ENCODE peak calls at places on chromosomes 4 and X, in six cellular contexts. E is pancreas, I is psoas muscle, B is IMR-90, P is left lung, L is uterus. C is an unnamed sample.

GRCh38 chr4:94307231-94307840 is 35.3 kb downstream of the HPGDS start:
- DNase-seq in L (no peak), B (no peak), E (no peak), I (no peak), P (no peak), C (no peak)

GRCh38 chrX:103477496-103477895 is 41.8 kb downstream of the RAB40A start:
- DNase-seq in L (no peak), E (no peak), I (no peak), B (peak; percentile 42), P (no peak), C (no peak)

GRCh38 chr4:181517521-181517920 is 725.7 kb upstream of the TENM3 start:
- DNase-seq in P (no peak), B (peak; percentile 4), L (no peak), E (no peak), I (no peak), C (no peak)

GRCh38 chrX:96685205-96686099 is 810 bp downstream of the DIAPH2 start:
- DNase-seq in B (peak; percentile 55), E (peak; percentile 19), L (peak; percentile 27), I (peak; percentile 63), P (peak; percentile 47), C (peak; percentile 66)

GRCh38 chr4:80694178-80694577 is 336.3 kb upstream of the BMP3 start:
- DNase-seq in P (no peak), B (no peak), E (no peak), L (no peak), I (no peak), C (no peak)

GRCh38 chr4:172899861-172900260 is 268.8 kb upstream of the GALNT7 start:
- DNase-seq in E (no peak), L (no peak), B (no peak), P (no peak), I (no peak), C (no peak)

GRCh38 chr4:83197555-83198235 is 83.2 kb upstream of the PLAC8 start:
- DNase-seq in I (no peak), B (no peak), E (peak; percentile 21), P (peak; percentile 61), L (no peak), C (peak; percentile 70)

GRCh38 chrX:153494541-153495361 is at the start of gene BGN:
- DNase-seq in I (no peak), P (peak; percentile 50), L (peak; percentile 63), E (no peak), B (peak; percentile 44), C (no peak)

DNA sequence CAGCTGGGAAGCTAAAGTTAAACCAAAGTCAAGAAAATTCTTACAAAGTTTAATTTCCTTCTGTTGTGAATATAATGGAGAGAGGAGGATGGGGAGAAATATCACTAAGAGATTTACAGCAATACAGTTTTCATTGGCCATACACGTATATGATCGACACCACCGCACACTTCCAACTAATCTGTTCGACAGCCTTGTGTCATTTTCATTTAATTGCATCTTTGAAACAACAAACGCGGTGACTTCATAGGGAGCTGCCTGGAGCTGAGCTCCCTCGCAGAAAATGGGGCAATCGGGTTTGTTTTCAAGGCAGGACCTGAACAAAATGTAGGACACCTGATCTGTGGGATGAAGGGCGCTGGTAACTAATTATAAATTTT is 1.3 kb downstream of the PTPN13 start:
- DNase-seq in E (peak; percentile 19), B (peak; percentile 30), L (no peak), I (no peak), P (no peak), C (peak; percentile 14)
- H3K4me3 ChIP-seq in E (peak overlapping the region; percentile 58), B (peak overlapping the region; percentile 74), L (peak overlapping the region; percentile 86), I (peak overlapping the region; percentile 67), P (peak overlapping the region; percentile 62), C (no peak overlapping the region)

GRCh38 chr4:53705972-53706371 is 114.7 kb upstream of the LNX1 start:
- DNase-seq in B (no peak), L (no peak), E (no peak), P (no peak), I (no peak), C (no peak)
- TF ChIP-seq CTCF in B (no peak), L (no peak), E (no peak), P (no peak), I (no peak), C (no peak)

GRCh38 chr4:2932561-2932950 is 30.6 kb downstream of the NOP14 start:
- DNase-seq in I (peak; percentile 61), L (no peak), B (no peak), E (peak; percentile 20), P (peak; percentile 57), C (peak; percentile 38)
- H3K4me1 ChIP-seq in I (peaks cover 53% of the 10 kb centered on the region), L (no peaks in the 10 kb centered on the region), B (peaks cover 16% of the 10 kb centered on the region), E (peaks cover 24% of the 10 kb centered on the region), P (peaks cover 79% of the 10 kb centered on the region), C (peaks cover 34% of the 10 kb centered on the region)

GRCh38 chr4:31021008-31021407 is 300.8 kb downstream of the PCDH7 start:
- DNase-seq in B (no peak), P (no peak), I (no peak), E (no peak), L (no peak), C (no peak)

GRCh38 chr4:31020363-31020762 is 300.2 kb downstream of the PCDH7 start:
- DNase-seq in B (no peak), E (no peak), I (no peak), P (no peak), L (no peak), C (no peak)

GRCh38 chr4:31023724-31024123 is 303.6 kb downstream of the PCDH7 start:
- DNase-seq in E (no peak), I (no peak), P (no peak), B (no peak), L (no peak), C (no peak)

GRCh38 chr4:31022702-31023101 is 302.5 kb downstream of the PCDH7 start:
- DNase-seq in P (no peak), I (no peak), B (no peak), L (no peak), E (no peak), C (no peak)

DNA sequence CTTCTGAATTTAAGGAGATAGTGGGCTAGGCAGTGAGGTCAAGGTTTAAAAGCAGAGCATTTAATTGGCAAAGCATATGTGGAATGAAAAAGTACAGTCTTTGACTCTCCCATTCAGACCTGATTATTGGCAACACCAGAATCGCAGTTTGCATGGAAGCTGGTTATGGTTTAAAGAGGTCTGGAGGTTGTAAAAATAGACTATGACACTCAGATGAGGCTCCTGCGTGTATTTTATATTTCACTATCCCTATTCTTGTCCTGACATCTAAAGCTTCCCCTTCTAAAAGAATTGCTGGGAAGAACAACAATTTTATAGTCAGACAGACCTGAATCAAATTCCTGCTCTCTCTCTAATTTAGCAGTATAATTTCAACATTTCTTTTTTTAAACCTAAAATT is 302.9 kb downstream of the PCDH7 start:
- DNase-seq in L (no peak), I (no peak), P (no peak), E (no peak), B (no peak), C (no peak)
- H3K4me3 ChIP-seq in L (no peak overlapping the region), I (no peak overlapping the region), P (no peak overlapping the region), E (no peak overlapping the region), B (no peak overlapping the region), C (no peak overlapping the region)

DNA sequence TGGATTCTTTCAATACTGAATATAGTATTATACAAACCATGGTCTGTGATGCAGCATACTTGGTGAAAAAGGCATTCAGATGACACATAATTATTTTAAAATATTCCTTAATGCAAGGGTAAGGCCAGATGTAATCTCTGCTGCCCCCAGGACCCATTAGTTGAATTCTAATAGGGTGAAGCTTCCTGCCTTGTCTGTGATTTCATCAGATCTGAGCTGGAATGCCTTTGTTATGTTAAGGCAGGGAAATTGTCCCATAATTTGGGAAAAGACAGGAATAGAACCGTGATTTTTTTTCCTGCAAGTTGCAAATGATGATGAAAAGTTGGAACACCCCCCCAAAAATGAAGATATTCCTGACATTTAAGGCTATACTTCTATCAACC is 26.2 kb downstream of the ZRSR2 start:
- DNase-seq in E (no peak), P (no peak), L (no peak), B (peak; percentile 24), I (no peak), C (no peak)
- TF ChIP-seq CTCF in E (no peak), P (no peak), L (no peak), B (no peak), I (no peak), C (no peak)

DNA sequence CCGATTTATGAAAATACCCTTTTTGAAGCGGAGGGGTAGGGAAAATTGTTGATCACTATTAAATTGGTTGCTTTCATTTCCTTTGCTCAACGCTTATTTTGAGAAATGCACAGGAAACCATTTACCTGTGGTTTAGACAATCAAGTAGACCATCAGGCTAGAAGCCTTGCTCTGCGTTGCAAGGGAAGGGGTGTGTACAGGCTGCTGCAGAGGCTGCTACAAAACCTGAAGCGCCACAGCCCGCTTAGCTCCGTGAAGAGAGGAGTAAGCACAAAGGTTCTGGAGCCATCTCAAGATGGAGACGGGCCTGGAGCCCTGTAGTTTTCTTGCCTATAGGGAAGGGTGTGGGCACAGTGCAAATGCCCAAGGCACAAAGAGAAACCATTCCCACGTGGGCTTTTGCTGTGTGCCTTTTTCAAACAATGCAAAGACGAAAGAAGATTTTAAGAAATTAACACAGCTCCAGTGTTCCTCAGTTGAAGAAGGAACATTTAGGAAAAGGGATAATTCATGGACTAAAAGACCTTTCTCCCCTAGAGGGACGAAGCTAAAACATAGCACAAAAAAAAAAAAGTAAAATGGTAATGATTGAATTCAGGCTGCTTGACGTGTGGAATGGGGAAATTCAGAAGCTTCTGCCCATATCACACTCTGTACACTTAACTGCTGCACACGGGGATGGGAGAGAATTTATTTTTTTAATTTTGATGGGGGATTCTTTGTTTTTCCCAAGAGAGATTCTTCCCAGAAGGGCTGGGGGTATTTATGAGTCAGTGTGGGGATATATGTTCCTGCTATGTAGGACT is 3.5 kb downstream of the TMSB4X start:
- DNase-seq in B (peak; percentile 88), E (peak; percentile 48), I (peak; percentile 59), P (peak; percentile 73), L (peak; percentile 37), C (peak; percentile 85)
- H3K4me1 ChIP-seq in B (no peaks in the 10 kb centered on the region), E (peaks cover 7% of the 10 kb centered on the region), I (no peaks in the 10 kb centered on the region), P (peaks cover 26% of the 10 kb centered on the region), L (no peaks in the 10 kb centered on the region), C (no peaks in the 10 kb centered on the region)

GRCh38 chrX:36803151-36803550 is 205.0 kb upstream of the FAM47C start:
- DNase-seq in I (no peak), E (no peak), P (no peak), L (no peak), B (no peak), C (no peak)

GRCh38 chrX:36804066-36804465 is 204.1 kb upstream of the FAM47C start:
- DNase-seq in B (no peak), E (no peak), L (no peak), I (no peak), P (no peak), C (no peak)
- H3K4me3 ChIP-seq in B (no peak overlapping the region), E (no peak overlapping the region), L (no peak overlapping the region), I (no peak overlapping the region), P (no peak overlapping the region), C (no peak overlapping the region)